ENCODE peak calls at places on chromosomes 16 and 17, in ten cellular contexts. Q is CD8-positive, alpha-beta T cell; M is mesenchymal stem cell; S is SJCRH30; H is endodermal cell; R is psoas muscle; J is heart left ventricle; I is IMR-90; E is kidney; C is MM.1S. Y is an unnamed sample.

GRCh38 chr17:77302682-77303081 is 161.9 kb downstream of the SEC14L1 start:
- DNase-seq in C (no peak), E (no peak), J (no peak), S (no peak), I (no peak), H (no peak), R (no peak), M (no peak), Q (no peak), Y (no peak)

GRCh38 chr17:48048321-48049140 is at the start of gene NFE2L1:
- DNase-seq in C (peak; percentile 82), S (peak; percentile 97), M (peak; percentile 95), H (peak; percentile 98), I (peak; percentile 90), E (peak; percentile 97), J (peak; percentile 97), R (peak; percentile 95), Q (no peak), Y (no peak)

GRCh38 chr16:50844840-50845239 is 103.0 kb downstream of the CYLD start:
- DNase-seq in C (no peak), E (no peak), J (no peak), M (no peak), S (no peak), I (no peak), H (no peak), R (no peak), Q (no peak), Y (no peak)

GRCh38 chr16:82709987-82710386 is 83.2 kb downstream of the CDH13 start:
- DNase-seq in H (no peak), S (no peak), J (no peak), E (no peak), R (no peak), C (no peak), Q (no peak), I (no peak), M (no peak), Y (no peak)

GRCh38 chr16:78096386-78096785 is 3.1 kb upstream of the WWOX start:
- DNase-seq in J (no peak), R (no peak), H (no peak), Q (no peak), S (no peak), I (peak; percentile 4), E (no peak), C (no peak), M (no peak), Y (no peak)

GRCh38 chr16:66435896-66436295 is 8.8 kb downstream of the BEAN1 start:
- DNase-seq in Q (no peak), I (no peak), C (no peak), E (no peak), S (no peak), H (peak; percentile 43), M (no peak), J (no peak), R (no peak), Y (no peak)

GRCh38 chr17:75447951-75448856 is 8.2 kb upstream of the TMEM94 start:
- DNase-seq in I (peak; percentile 23), M (no peak), Q (no peak), C (no peak), J (no peak), H (no peak), S (no peak), E (no peak), R (no peak), Y (no peak)

GRCh38 chr17:39568710-39569109 is 39.0 kb downstream of the NEUROD2 start:
- DNase-seq in I (no peak), Q (no peak), C (no peak), H (no peak), M (no peak), E (no peak), S (no peak), R (no peak), J (no peak), Y (no peak)

GRCh38 chr17:4066210-4066609 is 76.6 kb downstream of the ZZEF1 start:
- DNase-seq in J (no peak), C (no peak), R (no peak), M (no peak), I (no peak), H (no peak), E (no peak), Q (no peak), S (no peak), Y (no peak)

DNA sequence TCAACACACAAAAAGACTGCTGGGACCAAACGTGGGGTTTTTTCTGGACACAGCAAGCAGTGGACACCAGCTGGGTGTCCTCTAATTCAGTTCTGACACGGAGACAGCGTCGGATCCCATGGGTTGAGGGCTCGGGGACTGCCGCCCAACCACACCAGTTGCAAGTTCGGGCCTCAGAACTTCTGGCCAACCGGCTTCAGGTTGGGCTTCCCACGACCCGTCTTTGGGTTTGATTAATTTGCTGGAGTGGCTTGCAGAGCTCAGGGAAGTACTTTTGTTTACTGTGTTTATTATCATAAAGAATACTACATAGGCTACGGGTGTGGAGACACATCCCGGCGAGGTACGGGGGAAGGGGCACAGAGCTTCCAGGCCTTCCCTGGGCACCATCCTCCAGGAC is 97.8 kb downstream of the BANP start:
- DNase-seq in Q (no peak), I (no peak), R (no peak), H (no peak), E (peak; percentile 59), M (no peak), S (no peak), J (no peak), C (no peak), Y (peak; percentile 45)
- H3K4me3 ChIP-seq in Q (no peak overlapping the region), I (no peak overlapping the region), R (no peak overlapping the region), H (no peak overlapping the region), E (no peak overlapping the region), M (no peak overlapping the region), S (no peak overlapping the region), J (no peak overlapping the region), C (no peak overlapping the region), Y (no peak overlapping the region)

GRCh38 chr17:56710986-56711385 is 117.5 kb downstream of the NOG start:
- DNase-seq in R (peak; percentile 18), J (no peak), M (no peak), I (no peak), C (no peak), Q (no peak), E (no peak), S (peak; percentile 57), H (no peak), Y (no peak)

GRCh38 chr17:56717471-56717870 is 116.2 kb downstream of the C17orf67 start:
- DNase-seq in Q (no peak), C (no peak), J (no peak), M (no peak), H (no peak), E (no peak), I (no peak), R (no peak), S (no peak), Y (no peak)

GRCh38 chr17:56718515-56718914 is 115.2 kb downstream of the C17orf67 start:
- DNase-seq in R (no peak), Q (no peak), C (peak; percentile 82), M (no peak), S (no peak), H (no peak), J (no peak), I (no peak), E (no peak), Y (no peak)

DNA sequence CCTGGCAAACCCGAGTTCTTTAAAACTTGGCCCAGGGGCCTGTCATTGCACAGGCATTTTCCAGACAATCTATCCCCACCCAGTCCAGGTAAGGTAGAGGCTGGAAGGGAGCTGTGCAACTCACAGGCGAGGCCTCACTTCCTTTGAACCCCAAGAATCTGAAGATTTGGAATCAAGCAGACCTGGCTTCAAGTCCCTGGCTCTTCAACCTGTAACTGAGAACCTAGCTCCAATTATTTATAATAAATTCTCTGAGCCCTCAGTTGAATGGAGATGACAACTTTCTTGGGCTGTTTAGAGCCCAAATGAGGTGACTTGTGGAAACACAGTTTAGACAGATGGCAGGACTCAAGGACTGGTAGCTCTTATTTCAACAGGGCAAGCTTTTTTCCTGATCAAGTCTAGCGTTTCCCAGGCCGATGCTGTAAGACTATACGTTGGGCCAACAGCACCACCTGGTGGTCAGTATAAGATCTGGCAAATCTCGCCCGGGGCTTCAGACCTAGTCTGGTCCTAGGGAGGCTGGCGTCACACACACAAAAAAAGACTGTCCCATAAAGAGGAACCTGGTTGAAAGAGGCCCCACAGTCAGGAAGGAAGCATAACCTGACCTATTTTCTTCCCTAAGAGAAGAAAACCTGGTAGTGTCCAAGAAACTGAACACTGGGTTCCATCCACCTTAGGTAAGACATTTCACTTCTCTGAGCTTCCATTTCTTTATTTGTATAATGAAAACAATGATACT is 117.9 kb downstream of the C17orf67 start:
- DNase-seq in R (peak; percentile 77), M (peak; percentile 84), C (peak; percentile 81), J (peak; percentile 74), Q (peak; percentile 60), H (peak; percentile 95), S (peak; percentile 74), I (peak; percentile 82), E (peak; percentile 79), Y (peak; percentile 88)
- H3K27ac ChIP-seq in R (no peak overlapping the region), M (no peak overlapping the region), C (no peak overlapping the region), J (no peak overlapping the region), Q (no peak overlapping the region), H (no peak overlapping the region), S (no peak overlapping the region), I (no peak overlapping the region), E (no peak overlapping the region), Y (no peak overlapping the region)

GRCh38 chr17:15278381-15278780 is 13.3 kb upstream of the PMP22 start:
- DNase-seq in R (no peak), C (no peak), E (no peak), I (no peak), J (no peak), M (peak; percentile 43), S (no peak), H (peak; percentile 58), Q (no peak), Y (no peak)
- H3K4me3 ChIP-seq in R (no peak overlapping the region), C (no peak overlapping the region), E (peak overlapping the region; percentile 23), I (peak overlapping the region; percentile 27), J (no peak overlapping the region), M (peak overlapping the region; percentile 67), S (no peak overlapping the region), H (no peak overlapping the region), Q (no peak overlapping the region), Y (no peak overlapping the region)

GRCh38 chr16:11675561-11676511 is 7.6 kb downstream of the SNN start:
- DNase-seq in I (peak; percentile 15), H (peak; percentile 70), M (no peak), E (peak; percentile 87), R (peak; percentile 89), S (peak; percentile 62), J (peak; percentile 85), Q (no peak), C (peak; percentile 62), Y (no peak)
- H3K27ac ChIP-seq in I (no peak overlapping the region), H (no peak overlapping the region), M (no peak overlapping the region), E (peak overlapping the region; percentile 72), R (peak overlapping the region; percentile 91), S (peak overlapping the region; percentile 34), J (peak overlapping the region; percentile 3), Q (no peak overlapping the region), C (peak overlapping the region; percentile 92), Y (no peak overlapping the region)

DNA sequence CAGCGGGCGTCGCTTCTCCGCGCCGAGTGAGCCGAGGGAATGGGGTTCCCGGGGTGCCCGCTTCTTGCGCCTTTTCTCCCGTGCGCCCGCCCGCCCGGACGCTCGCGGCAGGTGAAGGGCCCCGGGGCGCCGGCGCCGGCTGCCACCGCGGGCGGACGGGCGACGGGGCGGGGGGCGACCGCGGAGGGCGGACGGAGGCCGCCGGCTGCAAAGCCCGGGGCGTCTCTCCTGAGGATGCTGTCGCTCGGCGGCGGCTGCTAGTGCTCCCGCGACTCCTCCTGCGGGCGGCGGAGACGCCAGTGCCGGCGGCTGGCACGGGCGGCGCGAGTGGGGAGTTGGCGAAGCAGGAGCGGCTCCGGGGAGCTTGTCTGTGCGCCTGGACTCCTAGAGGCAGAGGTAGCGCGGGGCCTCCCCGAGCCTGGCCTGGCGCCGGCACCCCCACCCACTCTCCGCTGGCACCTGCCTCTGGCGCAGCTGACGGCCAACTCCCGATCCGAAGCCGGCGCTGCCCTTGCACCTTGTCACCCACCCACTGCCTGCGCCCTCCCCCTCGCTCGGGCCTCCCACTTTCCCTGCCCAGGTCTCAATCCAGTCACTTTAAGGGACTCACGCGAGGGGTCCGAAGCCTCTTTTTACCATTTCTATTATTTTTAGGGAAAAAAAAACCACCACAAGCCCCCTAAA is at the start of gene FAM20A:
- DNase-seq in S (peak; percentile 19), E (peak; percentile 86), C (no peak), Q (no peak), I (no peak), H (peak; percentile 90), J (peak; percentile 62), R (peak; percentile 42), M (peak; percentile 16), Y (peak; percentile 77)
- H3K4me3 ChIP-seq in S (peak within 1 kb of the TSS; percentile 59), E (peak within 1 kb of the TSS; percentile 64), C (peak within 1 kb of the TSS; percentile 67), Q (no peak within 1 kb of the TSS), I (peak within 1 kb of the TSS; percentile 2), H (peak within 1 kb of the TSS; percentile 89), J (peak within 1 kb of the TSS; percentile 78), R (peak within 1 kb of the TSS; percentile 73), M (peak within 1 kb of the TSS; percentile 87), Y (peak within 1 kb of the TSS; percentile 52)

Y was measured in spleen.